ENCODE peak calls at places on chromosome 6, in nine cellular contexts. C is naive thymus-derived CD8-positive, alpha-beta T cell; O is dermis microvascular lymphatic vessel endothelial cell; L is endodermal cell; T is NCI-H748 treated with DMSO at 0.1 percent for 48 hours; A is epithelial cell of esophagus; F is HuH-7; P is HEK293T; J is stimulated activated CD4-positive, alpha-beta T cell treated with anti-CD3 and anti-CD28 coated beads, Interleukin-1b, Interleukin-23, amount 100 ng/mL, for 24 hours. I is an unnamed sample.

GRCh38 chr6:3750324-3751018 is 1.0 kb downstream of the PXDC1 start:
- DNase-seq in L (peak; percentile 82), A (peak; percentile 73), T (peak; percentile 36), O (peak; percentile 80), F (peak; percentile 43), C (no peak), P (peak; percentile 31), J (no peak), I (peak; percentile 89)

GRCh38 chr6:118029967-118030366 is 122.9 kb downstream of the SLC35F1 start:
- DNase-seq in P (no peak), C (no peak), O (no peak), T (no peak), L (no peak), J (no peak), A (no peak), F (no peak), I (no peak)

GRCh38 chr6:15504040-15504491 is 158.8 kb downstream of the DTNBP1 start:
- DNase-seq in J (no peak), A (no peak), T (no peak), C (no peak), L (no peak), F (no peak), O (peak; percentile 19), P (no peak), I (no peak)

GRCh38 chr6:132101550-132101949 is 150.4 kb upstream of the CCN2 start:
- DNase-seq in L (no peak), C (no peak), F (no peak), T (no peak), P (no peak), A (no peak), J (no peak), O (no peak), I (no peak)

GRCh38 chr6:692356-692851 is 535 bp downstream of the EXOC2 start:
- DNase-seq in P (peak; percentile 64), L (peak; percentile 88), F (peak; percentile 53), O (peak; percentile 67), A (peak; percentile 79), T (peak; percentile 68), J (peak; percentile 32), C (peak; percentile 79), I (peak; percentile 81)

GRCh38 chr6:37506479-37506878 is 6.8 kb upstream of the CCDC167 start:
- DNase-seq in T (no peak), C (no peak), L (no peak), F (no peak), O (no peak), A (no peak), J (no peak), P (no peak), I (no peak)

GRCh38 chr6:82612475-82612874 is 248.9 kb downstream of the TPBG start:
- DNase-seq in O (no peak), A (no peak), L (no peak), J (no peak), T (peak; percentile 28), F (no peak), P (no peak), C (no peak), I (no peak)

GRCh38 chr6:5764401-5764955 is 242.2 kb downstream of the NRN1 start:
- DNase-seq in P (no peak), C (no peak), L (no peak), F (no peak), J (no peak), A (no peak), O (no peak), T (no peak), I (no peak)